ENCODE peak calls at places on chromosomes 4 and X, in four cellular contexts. Q, S, O and H are unnamed samples.

GRCh38 chr4:6277139-6277802 is 7.6 kb downstream of the WFS1 start:
- DNase-seq in Q (no peak), O (no peak), S (no peak), H (no peak)

GRCh38 chr4:13963601-13964000 is 336.1 kb upstream of the BOD1L1 start:
- DNase-seq in Q (no peak), S (peak; percentile 16), O (no peak), H (no peak)

GRCh38 chrX:8090906-8091305 is 80.2 kb downstream of the VCX2 start:
- DNase-seq in O (no peak), Q (no peak), S (no peak), H (no peak)

GRCh38 chrX:37349131-37350033 is at the start of gene PRRG1:
- DNase-seq in Q (peak; percentile 41), S (peak; percentile 83), O (peak; percentile 91), H (peak; percentile 70)

GRCh38 chrX:104195489-104196084 is 29.3 kb downstream of the FAM199X start:
- DNase-seq in S (peak; percentile 25), Q (no peak), O (no peak), H (peak; percentile 5)

GRCh38 chr4:15906024-15906443 is 32.5 kb downstream of the FGFBP1 start:
- DNase-seq in Q (peak; percentile 80), S (no peak), O (peak; percentile 96), H (no peak)

GRCh38 chrX:50327235-50327634 is 122.7 kb downstream of the CCNB3 start:
- DNase-seq in O (no peak), Q (no peak), S (no peak), H (no peak)

GRCh38 chrX:116114999-116115398 is 55.5 kb upstream of the AGTR2 start:
- DNase-seq in S (no peak), Q (no peak), O (no peak), H (no peak)

GRCh38 chr4:86595426-86595805 is 1.3 kb downstream of the PTPN13 start:
- DNase-seq in S (peak; percentile 30), O (no peak), Q (no peak), H (no peak)

GRCh38 chr4:6179362-6179761 is 21.0 kb downstream of the JAKMIP1 start:
- DNase-seq in O (no peak), S (no peak), Q (no peak), H (no peak)

GRCh38 chrX:29172880-29173279 is 585.6 kb downstream of the IL1RAPL1 start:
- DNase-seq in O (no peak), Q (no peak), S (peak; percentile 62), H (no peak)

GRCh38 chr4:96305030-96305429 is 465.1 kb downstream of the PDHA2 start:
- DNase-seq in O (no peak), S (no peak), Q (no peak), H (no peak)

GRCh38 chr4:142248946-142249345 is 597.2 kb downstream of the INPP4B start:
- DNase-seq in S (peak; percentile 93), Q (no peak), O (no peak), H (no peak)

GRCh38 chr4:56772134-56772533 is 49.4 kb downstream of the SPINK2 start:
- DNase-seq in O (no peak), S (peak; percentile 45), Q (no peak), H (no peak)

GRCh38 chrX:123171781-123172180 is 12.3 kb upstream of the GRIA3 start:
- DNase-seq in Q (no peak), O (no peak), S (no peak), H (no peak)

GRCh38 chr4:152784490-152785195 is 4.9 kb downstream of the ARFIP1 start:
- DNase-seq in S (peak; percentile 40), Q (no peak), O (no peak), H (no peak)

GRCh38 chr4:155515444-155515843 is 138.7 kb upstream of the MAP9 start:
- DNase-seq in S (no peak), Q (no peak), O (no peak), H (no peak)

GRCh38 chr4:140944539-140944938 is 188.4 kb upstream of the TBC1D9 start:
- DNase-seq in O (no peak), Q (no peak), S (peak; percentile 66), H (no peak)

GRCh38 chr4:99808260-99808857 is 8.3 kb upstream of the DAPP1 start:
- DNase-seq in O (peak; percentile 81), Q (no peak), S (peak; percentile 21), H (peak; percentile 50)

GRCh38 chr4:8353912-8354453 is 84.4 kb downstream of the HTRA3 start:
- DNase-seq in S (peak; percentile 78), O (no peak), Q (no peak), H (no peak)

GRCh38 chrX:124925681-124926080 is 394.0 kb upstream of the TEX13C start:
- DNase-seq in S (no peak), Q (no peak), O (no peak), H (no peak)

GRCh38 chr4:3225946-3226345 is 23.0 kb upstream of the MSANTD1 start:
- DNase-seq in S (no peak), Q (no peak), O (no peak), H (no peak)

GRCh38 chr4:25258980-25259578 is 25.2 kb downstream of the PI4K2B start:
- DNase-seq in Q (no peak), O (no peak), S (peak; percentile 61), H (no peak)

GRCh38 chr4:61425315-61425714 is 225.2 kb downstream of the ADGRL3 start:
- DNase-seq in Q (no peak), O (no peak), S (no peak), H (no peak)

GRCh38 chrX:138709886-138710285 is 1.6 kb downstream of the FGF13 start:
- DNase-seq in Q (no peak), O (no peak), S (no peak), H (peak; percentile 2)

GRCh38 chr4:120842046-120842445 is 80.5 kb downstream of the PRDM5 start:
- DNase-seq in Q (no peak), S (peak; percentile 77), O (no peak), H (no peak)

GRCh38 chrX:134423606-134424005 is 36.4 kb upstream of the HPRT1 start:
- DNase-seq in S (peak; percentile 47), O (no peak), Q (no peak), H (no peak)

GRCh38 chrX:33725556-33726232 is 406.4 kb downstream of the FAM47A start:
- DNase-seq in O (peak; percentile 71), Q (no peak), S (no peak), H (peak; percentile 8)

GRCh38 chr4:78629991-78630541 is 78.5 kb downstream of the ANXA3 start:
- DNase-seq in Q (no peak), O (no peak), S (no peak), H (no peak)

GRCh38 chr4:186643501-186644315 is 79.9 kb downstream of the FAT1 start:
- DNase-seq in S (peak; percentile 89), Q (no peak), O (no peak), H (no peak)

GRCh38 chr4:138910914-138911336 is 104.7 kb upstream of the NOCT start:
- DNase-seq in O (peak; percentile 69), Q (peak; percentile 5), S (peak; percentile 86), H (peak; percentile 67)

DNA sequence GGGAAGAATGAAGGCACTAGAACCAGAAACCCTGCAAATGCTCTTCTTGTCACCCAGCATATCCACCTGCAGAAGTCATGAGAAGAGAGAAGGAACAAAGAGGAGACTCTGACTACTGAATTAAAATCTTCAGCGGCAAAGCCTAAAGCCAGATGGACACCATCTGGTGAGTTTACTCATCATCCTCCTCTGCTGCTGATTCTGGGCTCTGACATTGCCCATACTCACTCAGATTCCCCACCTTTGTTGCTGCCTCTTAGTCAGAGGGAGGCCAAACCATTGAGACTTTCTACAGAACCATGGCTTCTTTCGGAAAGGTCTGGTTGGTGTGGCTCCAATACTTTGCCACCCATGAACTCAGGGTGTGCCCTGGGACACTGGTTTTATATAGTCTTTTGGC is 181.7 kb downstream of the AR start:
- DNase-seq in O (no peak), Q (no peak), S (no peak), H (no peak)
- H3K4me2 ChIP-seq in O (no peak overlapping the region), Q (no peak overlapping the region), S (no peak overlapping the region), H (no peak overlapping the region)

GRCh38 chr4:168815373-168816345 is 194.4 kb downstream of the CBR4 start:
- DNase-seq in O (no peak), Q (no peak), S (peak; percentile 87), H (peak; percentile 73)
- H4K91ac ChIP-seq in O (peak overlapping the region; percentile 46), Q (no peak overlapping the region), S (peak overlapping the region; percentile 88), H (no peak overlapping the region)

GRCh38 chr4:85084371-85085170 is 118.1 kb upstream of the WDFY3 start:
- DNase-seq in S (peak; percentile 75), Q (no peak), O (no peak), H (peak; percentile 65)

GRCh38 chr4:85078016-85078415 is 111.5 kb upstream of the WDFY3 start:
- DNase-seq in O (no peak), S (no peak), Q (no peak), H (no peak)

GRCh38 chr4:85086721-85087120 is 120.2 kb upstream of the WDFY3 start:
- DNase-seq in S (no peak), O (no peak), Q (no peak), H (no peak)

DNA sequence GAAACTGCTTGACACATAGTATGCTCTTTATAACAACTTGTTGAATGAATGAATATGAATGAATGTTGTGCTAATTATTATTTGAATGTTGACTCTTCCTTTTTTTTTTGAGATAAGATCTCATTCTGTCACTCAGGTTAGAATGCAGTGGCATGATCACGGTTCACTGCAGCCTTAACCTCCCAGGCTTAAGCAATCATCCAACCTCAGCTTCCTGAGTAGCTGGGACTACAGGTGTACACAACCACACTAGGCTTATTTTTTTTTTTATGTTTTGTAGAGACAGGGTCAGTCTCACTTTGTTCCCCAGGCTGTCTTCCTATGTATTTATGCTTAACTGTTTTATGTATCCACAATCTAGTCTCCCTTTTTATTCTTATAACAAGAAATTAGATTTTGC is 114.7 kb upstream of the WDFY3 start:
- DNase-seq in S (no peak), O (no peak), Q (no peak), H (no peak)
- H3K4me2 ChIP-seq in S (no peak overlapping the region), O (no peak overlapping the region), Q (no peak overlapping the region), H (no peak overlapping the region)

GRCh38 chr4:1843852-1844251 is 12.1 kb downstream of the LETM1 start:
- DNase-seq in O (no peak), Q (no peak), S (no peak), H (no peak)
- H4K91ac ChIP-seq in O (no peak overlapping the region), Q (no peak overlapping the region), S (peak overlapping the region; percentile 1), H (no peak overlapping the region)

GRCh38 chr4:55635760-55636621 is at the start of gene NMU:
- DNase-seq in S (no peak), O (peak; percentile 65), Q (no peak), H (peak; percentile 41)
- H3K4me2 ChIP-seq in S (peak within 1 kb of the TSS; percentile 25), O (peak within 1 kb of the TSS; percentile 100), Q (peak within 1 kb of the TSS; percentile 92), H (peak within 1 kb of the TSS; percentile 98)

DNA sequence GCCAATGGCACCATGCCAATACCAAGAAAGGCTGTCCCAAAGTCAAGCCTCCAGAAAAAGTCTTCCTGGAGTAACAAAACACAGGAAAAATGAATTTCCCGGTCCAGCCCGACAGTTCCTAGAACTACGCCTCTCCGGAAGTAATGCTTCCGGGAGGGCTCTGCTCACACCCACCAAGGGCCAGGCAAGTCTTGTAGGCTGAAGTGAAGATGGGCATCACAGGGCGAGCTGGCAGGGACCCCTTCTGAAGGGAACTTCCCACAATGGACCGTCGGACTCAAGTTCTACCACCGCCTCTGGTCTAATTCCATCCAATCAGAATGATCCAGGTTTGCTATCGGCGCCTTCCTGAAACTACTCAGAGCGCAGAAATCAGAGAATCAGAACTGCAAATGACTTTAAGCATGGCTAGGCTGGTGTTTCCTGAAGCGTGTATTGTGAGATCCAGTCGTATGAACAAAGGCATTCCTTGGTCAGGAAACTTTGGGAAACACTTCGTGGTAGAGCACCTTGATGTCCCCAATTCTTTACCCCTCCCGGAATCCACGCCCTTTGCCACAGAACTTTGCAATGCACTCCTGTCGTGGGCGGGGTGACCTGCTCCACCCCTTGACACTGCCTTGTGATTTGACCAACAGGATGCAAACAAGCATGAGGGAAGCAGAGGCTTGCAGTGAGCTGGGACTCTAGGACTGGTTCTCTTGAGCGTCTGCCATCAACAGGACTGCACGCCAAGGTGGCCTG is 127.8 kb downstream of the BCOR start:
- DNase-seq in S (no peak), O (no peak), Q (no peak), H (no peak)
- H4K91ac ChIP-seq in S (no peak overlapping the region), O (no peak overlapping the region), Q (no peak overlapping the region), H (no peak overlapping the region)